ENCODE peak calls at places on chromosomes 4 and X, in seven cellular contexts. S is ascending aorta, J is sigmoid colon, M is AG10803, Q is choroid plexus epithelial cell, G is Panc1, I is mammary epithelial cell. B is an unnamed sample.

GRCh38 chr4:172104534-172104933 is 291.3 kb downstream of the GALNTL6 start:
- DNase-seq in S (no peak), J (no peak), M (no peak), Q (peak), G (no peak), I (peak), B (no peak)

GRCh38 chr4:83589283-83589682 is 53.4 kb downstream of the GPAT3 start:
- DNase-seq in S (no peak), J (no peak), M (no peak), Q (no peak), G (no peak), I (no peak), B (no peak)

GRCh38 chr4:22515145-22515887 is 550 bp downstream of the ADGRA3 start:
- DNase-seq in S (no peak), J (peak), M (peak), Q (peak), G (no peak), I (peak), B (no peak)

GRCh38 chr4:5142726-5143125 is 91.4 kb downstream of the STK32B start:
- DNase-seq in S (no peak), J (no peak), M (peak), Q (peak), G (no peak), I (peak), B (no peak)

GRCh38 chrX:150525061-150525919 is 43.1 kb upstream of the MTM1 start:
- DNase-seq in S (no peak), J (no peak), M (no peak), Q (no peak), G (no peak), I (no peak), B (no peak)

GRCh38 chr4:4418676-4419370 is 31.9 kb downstream of the NSG1 start:
- DNase-seq in S (no peak), J (no peak), M (no peak), Q (no peak), G (no peak), I (no peak), B (peak)

GRCh38 chr4:5609265-5610007 is 98.9 kb downstream of the EVC2 start:
- DNase-seq in S (no peak), J (no peak), M (no peak), Q (no peak), G (no peak), I (no peak), B (no peak)

GRCh38 chrX:49177873-49178480 is 6.3 kb downstream of the PLP2 start:
- DNase-seq in S (no peak), J (peak), M (no peak), Q (no peak), G (no peak), I (no peak), B (no peak)

GRCh38 chrX:14489437-14489836 is 39.9 kb upstream of the GLRA2 start:
- DNase-seq in S (no peak), J (no peak), M (no peak), Q (no peak), G (no peak), I (no peak), B (no peak)

GRCh38 chr4:102585329-102585728 is 84.2 kb downstream of the NFKB1 start:
- DNase-seq in S (no peak), J (no peak), M (no peak), Q (no peak), G (no peak), I (peak), B (no peak)

GRCh38 chr4:139761461-139761860 is 95.8 kb downstream of the MGST2 start:
- DNase-seq in S (no peak), J (no peak), M (peak), Q (peak), G (no peak), I (peak), B (no peak)

GRCh38 chrX:153386097-153386496 is 15.1 kb downstream of the PNMA6E start:
- DNase-seq in S (no peak), J (no peak), M (no peak), Q (no peak), G (no peak), I (no peak), B (no peak)

GRCh38 chr4:119313237-119313636 is 8.7 kb downstream of the FABP2 start:
- DNase-seq in S (no peak), J (no peak), M (no peak), Q (peak), G (no peak), I (no peak), B (no peak)

GRCh38 chrX:3143043-3143799 is 102.0 kb downstream of the ARSF start:
- DNase-seq in S (no peak), J (no peak), M (no peak), Q (no peak), G (no peak), I (no peak), B (no peak)
- H3K4me3 ChIP-seq in S (no peak), J (no peak), M (no peak), Q (no peak), G (peak), I (no peak), B (no peak)

GRCh38 chr4:2879026-2879425 is 35.4 kb downstream of the ADD1 start:
- DNase-seq in S (no peak), J (no peak), M (no peak), Q (no peak), G (no peak), I (no peak), B (no peak)
- H3K4me3 ChIP-seq in S (no peak), J (no peak), M (no peak), Q (no peak), G (no peak), I (no peak), B (no peak)

DNA sequence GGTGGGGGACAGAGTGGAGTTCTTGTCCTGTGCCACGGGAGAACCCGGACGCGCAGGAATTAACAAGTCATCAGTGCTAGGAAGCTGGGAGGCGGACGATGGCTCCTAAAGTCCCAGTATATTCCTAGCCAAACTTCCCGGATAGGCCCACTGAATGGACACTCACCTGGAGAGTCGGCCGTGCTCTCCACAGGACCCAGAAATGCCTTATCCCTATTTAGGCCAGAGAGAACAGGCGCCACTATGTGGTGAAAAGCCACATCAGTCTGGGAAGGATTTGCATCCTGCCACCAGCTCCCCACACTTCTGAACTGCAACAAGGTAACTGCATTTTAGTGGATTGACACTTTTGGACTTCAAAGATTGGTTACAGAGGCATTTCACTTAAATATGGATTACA is 1.1 kb downstream of the CFAP299 start:
- DNase-seq in S (no peak), J (peak), M (peak), Q (peak), G (no peak), I (peak), B (no peak)
- H3K4me3 ChIP-seq in S (peak), J (no peak), M (no peak), Q (no peak), G (peak), I (no peak), B (peak)

GRCh38 chr4:56244681-56245080 is 142.6 kb downstream of the AASDH start:
- DNase-seq in S (no peak), J (no peak), M (no peak), Q (no peak), G (no peak), I (no peak), B (no peak)

GRCh38 chr4:56243107-56243506 is 144.2 kb downstream of the AASDH start:
- DNase-seq in S (no peak), J (no peak), M (no peak), Q (no peak), G (no peak), I (no peak), B (no peak)

GRCh38 chr4:56240554-56241190 is 146.6 kb downstream of the AASDH start:
- DNase-seq in S (no peak), J (no peak), M (no peak), Q (no peak), G (no peak), I (no peak), B (no peak)

GRCh38 chr4:56238251-56238650 is 149.0 kb downstream of the AASDH start:
- DNase-seq in S (no peak), J (no peak), M (no peak), Q (no peak), G (no peak), I (no peak), B (no peak)

DNA sequence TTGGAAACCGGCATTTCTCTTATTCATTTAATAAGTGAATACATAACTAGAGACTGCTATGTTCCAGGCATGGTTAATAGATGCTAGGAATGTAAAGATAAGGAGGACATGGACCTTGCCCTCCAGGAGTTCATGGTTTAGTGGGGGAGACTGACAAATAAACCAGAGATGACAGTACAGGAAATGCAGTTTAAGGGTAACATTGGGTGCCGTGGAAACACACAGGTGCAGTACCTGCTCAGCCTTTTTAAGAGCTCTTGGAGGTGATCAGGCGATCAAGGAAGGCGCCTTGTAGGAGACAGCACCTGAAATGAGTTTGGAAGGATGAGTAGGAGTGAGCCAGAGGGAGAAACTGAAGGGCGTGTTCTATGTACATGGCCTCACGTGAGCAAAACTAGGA is 145.8 kb downstream of the AASDH start:
- DNase-seq in S (no peak), J (no peak), M (no peak), Q (no peak), G (no peak), I (no peak), B (no peak)
- H3K4me3 ChIP-seq in S (no peak), J (no peak), M (no peak), Q (no peak), G (no peak), I (no peak), B (no peak)

GRCh38 chrX:77446029-77446585 is 1.1 kb upstream of the FGF16 start:
- DNase-seq in S (no peak), J (no peak), M (no peak), Q (no peak), G (no peak), I (no peak), B (no peak)

GRCh38 chrX:77447339-77448149 is at the start of gene FGF16:
- DNase-seq in S (no peak), J (no peak), M (no peak), Q (no peak), G (no peak), I (no peak), B (no peak)

GRCh38 chrX:77450415-77450814 is 3.2 kb downstream of the FGF16 start:
- DNase-seq in S (no peak), J (no peak), M (no peak), Q (no peak), G (no peak), I (no peak), B (no peak)

GRCh38 chrX:77446840-77447239 is 349 bp upstream of the FGF16 start:
- DNase-seq in S (no peak), J (no peak), M (peak), Q (no peak), G (no peak), I (no peak), B (no peak)

DNA sequence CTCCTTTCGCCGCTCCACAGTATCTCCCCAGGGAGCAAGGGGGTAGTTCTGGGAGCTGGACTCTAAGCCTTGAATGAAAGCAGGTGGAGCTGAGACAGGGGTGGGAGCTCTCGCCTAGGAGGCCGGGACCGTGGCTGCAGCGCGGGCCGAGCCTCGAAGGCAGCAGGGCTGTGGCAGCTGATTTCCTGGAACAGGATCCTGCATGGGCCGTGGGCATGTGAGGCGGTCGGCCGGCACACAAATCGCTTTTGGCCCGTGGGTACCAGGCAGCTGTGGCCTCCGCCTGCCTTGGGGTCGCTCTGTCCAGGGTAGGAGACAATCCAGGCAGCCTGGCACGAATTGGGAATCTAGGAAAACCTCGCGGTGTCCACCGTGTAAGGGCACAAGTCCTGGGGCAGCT is 981 bp downstream of the FGF16 start:
- DNase-seq in S (no peak), J (no peak), M (no peak), Q (no peak), G (no peak), I (no peak), B (no peak)
- H3K4me3 ChIP-seq in S (no peak), J (no peak), M (no peak), Q (no peak), G (no peak), I (no peak), B (no peak)

GRCh38 chr4:93830090-93830818 is 1.7 kb downstream of the ATOH1 start:
- DNase-seq in S (no peak), J (no peak), M (no peak), Q (no peak), G (no peak), I (no peak), B (no peak)
- H3K4me3 ChIP-seq in S (no peak), J (no peak), M (no peak), Q (no peak), G (no peak), I (no peak), B (no peak)